ENCODE peak calls at places on chromosomes 4 and X, in four cellular contexts. R is A549, T is SK-N-SH, Y is HepG2. Q is an unnamed sample.

GRCh38 chr4:185774815-185775684 is 36.9 kb downstream of the SORBS2 start:
- DNase-seq in T (no peak), Y (no peak), R (peak; percentile 15), Q (no peak)

GRCh38 chr4:3328814-3329663 is 36.2 kb downstream of the RGS12 start:
- DNase-seq in T (no peak), Y (no peak), R (no peak), Q (no peak)

GRCh38 chr4:139014391-139015268 is 951 bp upstream of the NOCT start:
- DNase-seq in T (peak; percentile 44), Y (peak; percentile 64), R (peak; percentile 84), Q (peak; percentile 32)

GRCh38 chrX:73069365-73070035 is 9.8 kb downstream of the PABPC1L2A start:
- DNase-seq in R (no peak), T (no peak), Y (no peak), Q (no peak)

GRCh38 chr4:133152330-133152791 is 3.3 kb downstream of the PCDH10 start:
- DNase-seq in R (no peak), T (no peak), Y (no peak), Q (no peak)

GRCh38 chrX:144840616-144841015 is 406.7 kb upstream of the SPANXN1 start:
- DNase-seq in R (no peak), Y (no peak), T (no peak), Q (no peak)

GRCh38 chr4:1793496-1793840 is 375 bp downstream of the FGFR3 start:
- DNase-seq in Y (no peak), T (peak; percentile 83), R (peak; percentile 25), Q (no peak)

GRCh38 chr4:37604464-37604863 is 81.7 kb downstream of the RELL1 start:
- DNase-seq in T (no peak), Y (no peak), R (no peak), Q (no peak)

GRCh38 chr4:187103351-187103750 is 379.7 kb upstream of the FAT1 start:
- DNase-seq in R (no peak), T (no peak), Y (no peak), Q (no peak)

GRCh38 chr4:48315728-48316630 is 25.4 kb upstream of the SLAIN2 start:
- DNase-seq in T (peak; percentile 60), R (peak; percentile 64), Y (peak; percentile 54), Q (no peak)

GRCh38 chr4:11597506-11597905 is 168.8 kb upstream of the HS3ST1 start:
- DNase-seq in R (no peak), Y (no peak), T (no peak), Q (no peak)

GRCh38 chr4:108135549-108136209 is 33.1 kb downstream of the LEF1 start:
- DNase-seq in R (no peak), T (no peak), Y (no peak), Q (no peak)

GRCh38 chrX:38986586-38986985 is 185.3 kb downstream of the MID1IP1 start:
- DNase-seq in T (no peak), R (no peak), Y (no peak), Q (no peak)

GRCh38 chr4:165369522-165369921 is 9.3 kb upstream of the CPE start:
- DNase-seq in T (no peak), R (no peak), Y (peak; percentile 99), Q (no peak)

GRCh38 chrX:49762175-49762704 is 66.5 kb upstream of the PAGE1 start:
- DNase-seq in Y (peak; percentile 7), T (no peak), R (no peak), Q (no peak)

GRCh38 chr4:143183513-143184216 is 1.1 kb upstream of the USP38 start:
- DNase-seq in Y (no peak), R (no peak), T (no peak), Q (no peak)

GRCh38 chrX:18984381-18985185 is 669 bp upstream of the PHKA2 start:
- DNase-seq in R (peak; percentile 86), T (peak; percentile 91), Y (peak; percentile 70), Q (peak; percentile 23)

GRCh38 chr4:139873111-139873866 is 207.7 kb downstream of the MGST2 start:
- DNase-seq in Y (no peak), R (no peak), T (no peak), Q (no peak)

GRCh38 chr4:105714071-105714521 is 5.5 kb downstream of the GSTCD start:
- DNase-seq in T (no peak), Y (no peak), R (no peak), Q (no peak)

GRCh38 chrX:123169247-123169901 is 14.7 kb upstream of the GRIA3 start:
- DNase-seq in T (no peak), R (peak; percentile 34), Y (peak; percentile 35), Q (no peak)

GRCh38 chr4:20253799-20254409 is 2.2 kb downstream of the SLIT2 start:
- DNase-seq in T (peak; percentile 67), Y (no peak), R (no peak), Q (no peak)

DNA sequence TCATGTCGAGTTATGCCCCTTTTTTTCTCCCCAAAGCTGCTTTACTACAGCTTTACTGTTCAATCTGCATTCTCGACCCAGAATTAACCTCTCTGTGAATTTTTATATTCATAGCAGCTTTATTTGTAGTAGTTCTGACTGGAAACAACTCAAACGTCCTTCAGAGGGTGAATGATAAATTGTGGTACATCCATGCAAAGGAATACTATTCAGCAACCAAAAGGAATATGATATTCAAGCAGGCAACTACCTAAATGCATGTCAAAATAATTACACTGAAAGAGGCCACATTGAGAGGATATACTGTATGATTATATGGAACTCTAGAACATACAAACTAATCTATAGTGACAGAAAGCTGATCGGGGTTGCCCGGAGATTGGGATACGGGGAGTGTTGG is 20.0 kb upstream of the MECP2 start:
- DNase-seq in Y (no peak), R (no peak), T (no peak), Q (no peak)
- TF ChIP-seq PBX3 in Y (no peak), R (no peak), T (no peak), Q (no peak)

GRCh38 chr4:84814100-84814750 is 152.3 kb downstream of the WDFY3 start:
- DNase-seq in R (peak; percentile 66), T (no peak), Y (peak; percentile 45), Q (no peak)
- TF ChIP-seq PBX3 in R (no peak), T (peak; percentile 26), Y (no peak), Q (no peak)

GRCh38 chrX:41238543-41238942 is 95.4 kb upstream of the DDX3X start:
- DNase-seq in T (no peak), Y (no peak), R (peak; percentile 14), Q (no peak)
- TF ChIP-seq PBX3 in T (peak; percentile 50), Y (no peak), R (no peak), Q (no peak)

DNA sequence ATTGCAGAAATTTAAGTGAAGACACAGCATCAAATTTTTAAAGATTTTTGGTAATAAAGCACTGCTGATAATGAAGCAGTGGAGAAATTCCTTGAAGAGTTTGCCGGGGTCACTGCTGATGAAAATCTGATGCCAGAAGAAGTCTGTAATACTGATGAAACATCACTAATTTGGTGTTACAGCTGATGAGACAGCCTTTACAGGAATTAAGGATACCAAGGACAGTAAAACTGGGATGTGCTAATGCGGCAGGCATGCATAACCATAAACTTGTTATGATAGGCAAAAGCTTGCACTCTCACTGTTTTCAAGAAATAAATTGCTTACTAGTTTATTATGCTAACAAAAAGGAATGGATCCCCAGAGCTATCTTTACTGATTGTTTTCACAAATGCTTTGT is 52.9 kb upstream of the VEGFC start:
- DNase-seq in Y (no peak), T (no peak), R (no peak), Q (no peak)
- TF ChIP-seq PBX3 in Y (no peak), T (no peak), R (no peak), Q (no peak)

DNA sequence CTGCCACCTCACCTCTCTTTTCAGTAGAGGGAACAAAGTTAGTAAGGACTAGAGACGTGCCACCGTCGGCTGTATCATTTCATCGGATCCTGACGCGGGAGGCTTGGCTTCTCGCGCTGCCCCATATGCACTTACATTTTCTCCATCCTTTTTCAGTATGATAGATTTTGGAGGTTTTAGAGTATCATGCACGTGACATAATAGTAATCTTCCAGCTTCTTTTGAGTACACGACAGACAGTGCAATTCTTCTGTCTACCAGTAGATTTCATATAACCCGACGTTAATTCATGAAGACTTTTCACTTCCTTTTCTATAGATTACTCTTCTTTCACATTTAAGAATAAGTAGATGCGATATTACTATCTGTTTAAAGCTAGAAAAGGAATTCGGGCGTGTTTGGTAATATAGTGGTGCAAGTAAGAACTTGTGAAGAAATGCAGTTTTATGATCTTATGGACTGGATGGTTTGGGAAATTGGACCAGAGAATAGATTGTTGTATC is 995 bp downstream of the CDS1 start:
- DNase-seq in R (no peak), T (peak; percentile 8), Y (no peak), Q (no peak)
- TF ChIP-seq PBX3 in R (no peak), T (no peak), Y (no peak), Q (no peak)

DNA sequence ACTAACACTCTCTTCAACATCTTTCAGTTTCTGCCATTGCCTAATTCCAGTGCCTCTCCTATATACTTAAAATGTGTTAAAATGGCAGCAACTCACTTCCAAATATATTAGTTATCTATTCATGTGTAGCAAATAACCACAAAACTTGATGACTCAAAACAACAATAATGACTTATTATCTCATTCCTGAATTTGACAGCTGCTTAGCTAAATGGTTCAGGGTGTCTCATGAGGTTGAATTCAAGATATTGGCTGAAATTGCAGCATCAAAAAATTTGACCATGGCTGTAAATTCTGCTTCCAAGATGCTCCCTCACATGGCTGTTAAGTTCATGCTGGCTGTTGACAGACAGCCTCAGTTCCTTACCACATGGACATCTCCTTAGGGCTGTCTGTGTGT is 25.3 kb downstream of the PITX2 start:
- DNase-seq in R (no peak), T (no peak), Y (no peak), Q (no peak)
- TF ChIP-seq PBX3 in R (no peak), T (no peak), Y (no peak), Q (no peak)

DNA sequence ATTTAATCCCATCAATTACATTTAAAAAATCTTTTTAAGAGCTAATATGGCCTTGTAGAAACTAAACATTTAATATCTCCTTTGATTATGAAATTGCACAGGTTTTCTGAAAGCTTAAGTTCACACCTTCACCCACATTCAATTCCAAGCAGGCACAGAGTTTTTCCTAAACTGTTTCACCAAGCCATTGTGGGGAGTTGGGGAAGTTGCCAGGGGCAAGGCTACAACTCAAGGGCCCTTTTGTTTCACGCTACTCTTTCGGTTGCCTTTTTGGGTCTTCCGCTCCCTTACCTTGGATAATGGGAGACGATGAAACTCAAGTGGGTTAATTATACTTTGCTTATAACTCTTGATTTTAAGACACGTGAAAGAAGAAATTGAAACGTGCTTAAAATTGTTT is 33.3 kb downstream of the APBB2 start:
- DNase-seq in Y (no peak), R (no peak), T (no peak), Q (no peak)
- TF ChIP-seq PBX3 in Y (no peak), R (no peak), T (no peak), Q (no peak)

GRCh38 chrX:43882294-43882681 is at the start of gene MAOB:
- DNase-seq in R (no peak), Y (peak; percentile 63), T (peak; percentile 82), Q (no peak)
- TF ChIP-seq PBX3 in R (no peak), Y (no peak), T (no peak), Q (no peak)

GRCh38 chrX:154298312-154298711 is 2.7 kb downstream of the TKTL1 start:
- DNase-seq in T (no peak), Y (no peak), R (no peak), Q (no peak)
- TF ChIP-seq PBX3 in T (no peak), Y (no peak), R (no peak), Q (no peak)